ENCODE peak calls at places on chromosomes 12 and 14, in five cellular contexts. V, P, S, M and Q are unnamed samples.

GRCh38 chr12:12582895-12583303 is 20.2 kb upstream of the DUSP16 start:
- DNase-seq in S (no peak), M (no peak), V (peak), P (peak), Q (peak)

GRCh38 chr12:108563135-108563803 is 873 bp downstream of the ISCU start:
- DNase-seq in P (peak), S (peak), M (peak), V (peak), Q (peak)

GRCh38 chr14:90087433-90087832 is 25.6 kb downstream of the KCNK13 start:
- DNase-seq in S (no peak), M (no peak), V (peak), P (peak), Q (no peak)

GRCh38 chr14:38198425-38198824 is 9.3 kb upstream of the SSTR1 start:
- DNase-seq in V (no peak), P (no peak), S (no peak), M (no peak), Q (no peak)

GRCh38 chr12:30437616-30438015 is 258.1 kb downstream of the IPO8 start:
- DNase-seq in M (no peak), S (no peak), P (no peak), V (peak), Q (no peak)

GRCh38 chr12:111691262-111691661 is 5.4 kb downstream of the ACAD10 start:
- DNase-seq in S (no peak), M (no peak), V (no peak), P (no peak), Q (no peak)

GRCh38 chr12:79689041-79689476 is 1.7 kb downstream of the PAWR start:
- DNase-seq in M (no peak), S (no peak), P (no peak), V (no peak), Q (no peak)

GRCh38 chr12:46450279-46450748 is 77.7 kb upstream of the SLC38A2 start:
- DNase-seq in V (no peak), M (no peak), P (no peak), S (no peak), Q (no peak)

GRCh38 chr14:28813810-28814209 is 47.2 kb downstream of the FOXG1 start:
- DNase-seq in P (peak), V (no peak), M (no peak), S (no peak), Q (no peak)

GRCh38 chr14:90658541-90658967 is 157.7 kb downstream of the TTC7B start:
- DNase-seq in P (peak), V (peak), S (no peak), M (no peak), Q (peak)

GRCh38 chr14:31037709-31038221 is 11.6 kb upstream of the STRN3 start:
- DNase-seq in V (no peak), P (no peak), S (no peak), M (no peak), Q (no peak)

GRCh38 chr14:93115069-93115919 is 431 bp downstream of the ITPK1 start:
- DNase-seq in S (peak), M (peak), V (peak), P (peak), Q (peak)

GRCh38 chr12:120468271-120468845 is 1.2 kb downstream of the SRSF9 start:
- DNase-seq in V (peak), M (peak), S (no peak), P (peak), Q (peak)

GRCh38 chr12:110270125-110270962 is 10.7 kb upstream of the ATP2A2 start:
- DNase-seq in P (peak), S (no peak), M (peak), V (peak), Q (peak)

GRCh38 chr14:104685216-104685997 is 4.0 kb upstream of the INF2 start:
- DNase-seq in V (no peak), S (no peak), M (no peak), P (no peak), Q (no peak)

GRCh38 chr12:3712209-3712992 is 40.5 kb downstream of the CRACR2A start:
- DNase-seq in S (no peak), M (no peak), V (no peak), P (no peak), Q (no peak)

GRCh38 chr12:43079481-43079880 is 472.5 kb downstream of the ADAMTS20 start:
- DNase-seq in V (no peak), M (no peak), P (no peak), S (no peak), Q (no peak)

GRCh38 chr12:3727877-3728632 is 24.9 kb downstream of the CRACR2A start:
- DNase-seq in V (peak), P (peak), S (no peak), M (no peak), Q (no peak)

GRCh38 chr12:12736759-12737676 is 19.9 kb downstream of the CDKN1B start:
- DNase-seq in S (no peak), V (peak), M (peak), P (peak), Q (no peak)

GRCh38 chr12:6306151-6306550 is 4.3 kb upstream of the PLEKHG6 start:
- DNase-seq in M (no peak), P (no peak), S (no peak), V (no peak), Q (no peak)

GRCh38 chr12:52691076-52691764 is 11.0 kb upstream of the KRT1 start:
- DNase-seq in P (no peak), V (no peak), M (no peak), S (peak), Q (no peak)

GRCh38 chr14:77615231-77616132 is 955 bp downstream of the SPTLC2 start:
- DNase-seq in M (no peak), V (peak), P (peak), S (no peak), Q (peak)

GRCh38 chr12:80033457-80033856 is 65.9 kb upstream of the OTOGL start:
- DNase-seq in P (peak), M (no peak), V (peak), S (no peak), Q (no peak)